ENCODE peak calls at places on chromosomes 11 and 22, in five cellular contexts. V, W, P, A and X are unnamed samples.

GRCh38 chr11:10304495-10305261 is at the start of gene ADM:
- DNase-seq in W (peak; percentile 97), A (peak; percentile 90), P (peak; percentile 90), V (peak; percentile 82), X (peak; percentile 64)

GRCh38 chr22:50476819-50477344 is 2.0 kb upstream of the SBF1 start:
- DNase-seq in V (no peak), W (no peak), P (no peak), A (no peak), X (no peak)

GRCh38 chr22:47290706-47291430 is 528.4 kb downstream of the TBC1D22A start:
- DNase-seq in P (no peak), A (no peak), V (no peak), W (no peak), X (no peak)

GRCh38 chr22:41250127-41250526 is 9.4 kb upstream of the CHADL start:
- DNase-seq in V (no peak), A (no peak), W (no peak), P (no peak), X (no peak)

GRCh38 chr11:117691206-117691490 is 105.9 kb downstream of the DSCAML1 start:
- DNase-seq in V (no peak), P (no peak), A (no peak), W (no peak), X (no peak)

GRCh38 chr11:65867284-65868071 is 5.1 kb downstream of the EFEMP2 start:
- DNase-seq in P (no peak), W (no peak), A (no peak), V (no peak), X (no peak)

GRCh38 chr11:64263021-64263946 is 12.0 kb downstream of the PLCB3 start:
- DNase-seq in V (no peak), A (no peak), P (no peak), W (peak; percentile 86), X (no peak)

GRCh38 chr11:107496011-107496410 is 38.4 kb upstream of the CWF19L2 start:
- DNase-seq in A (no peak), W (peak; percentile 15), P (no peak), V (peak; percentile 68), X (no peak)

GRCh38 chr11:114440121-114440860 is 1.0 kb downstream of the REXO2 start:
- DNase-seq in V (no peak), A (no peak), P (peak; percentile 10), W (peak; percentile 38), X (no peak)

GRCh38 chr11:65208785-65209710 is 27.3 kb downstream of the CAPN1 start:
- DNase-seq in W (no peak), A (no peak), V (no peak), P (no peak), X (no peak)

GRCh38 chr11:64553554-64554201 is 37.3 kb upstream of the SLC22A12 start:
- DNase-seq in V (no peak), W (peak; percentile 52), A (peak; percentile 49), P (peak; percentile 75), X (no peak)

GRCh38 chr11:57639321-57640067 is 10.2 kb downstream of the YPEL4 start:
- DNase-seq in A (no peak), V (peak; percentile 26), P (no peak), W (peak; percentile 63), X (no peak)

GRCh38 chr11:61080986-61081590 is 21.2 kb upstream of the CD5 start:
- DNase-seq in A (no peak), V (no peak), P (no peak), W (no peak), X (no peak)

GRCh38 chr11:1792461-1792860 is 28.7 kb upstream of the CTSD start:
- DNase-seq in W (no peak), P (no peak), A (no peak), V (no peak), X (no peak)

GRCh38 chr11:36311926-36312592 is 16.0 kb downstream of the PRR5L start:
- DNase-seq in W (peak; percentile 46), V (no peak), A (no peak), P (no peak), X (no peak)

GRCh38 chr11:128323381-128323780 is 264.0 kb downstream of the ETS1 start:
- DNase-seq in A (peak; percentile 32), V (no peak), W (no peak), P (no peak), X (no peak)

GRCh38 chr22:44580176-44580575 is 82.1 kb upstream of the RTL6 start:
- DNase-seq in V (no peak), A (no peak), P (no peak), W (no peak), X (no peak)

GRCh38 chr11:117618273-117618672 is 178.7 kb downstream of the DSCAML1 start:
- DNase-seq in V (no peak), P (no peak), A (no peak), W (no peak), X (no peak)

GRCh38 chr22:31972180-31972579 is 27.8 kb downstream of the YWHAH start:
- DNase-seq in P (no peak), A (no peak), V (no peak), W (no peak), X (no peak)

GRCh38 chr11:18615628-18616392 is 16.2 kb downstream of the MISFA start:
- DNase-seq in V (no peak), W (no peak), A (no peak), P (no peak), X (no peak)

GRCh38 chr11:72260574-72260973 is 16.6 kb upstream of the PHOX2A start:
- DNase-seq in P (no peak), W (no peak), V (no peak), A (no peak), X (no peak)

GRCh38 chr11:84398017-84398626 is 1112.0 kb upstream of the CCDC90B start:
- DNase-seq in P (no peak), V (no peak), A (no peak), W (no peak), X (no peak)

GRCh38 chr11:1149545-1149944 is 8.2 kb upstream of the MUC5AC start:
- DNase-seq in V (no peak), P (no peak), A (no peak), W (no peak), X (no peak)

GRCh38 chr11:74780277-74780870 is 31.7 kb downstream of the RNF169 start:
- DNase-seq in W (no peak), P (no peak), V (no peak), A (no peak), X (no peak)

GRCh38 chr22:37019309-37020191 is at the start of the genes MPST and TST:
- DNase-seq in P (peak; percentile 51), V (no peak), W (peak; percentile 68), A (peak; percentile 83), X (no peak)

GRCh38 chr22:41526802-41527799 is 17.2 kb downstream of the POLR3H start:
- DNase-seq in V (no peak), P (no peak), W (peak; percentile 45), A (no peak), X (no peak)

GRCh38 chr22:45526768-45527360 is 24.2 kb downstream of the FBLN1 start:
- DNase-seq in V (no peak), A (no peak), W (no peak), P (no peak), X (no peak)

GRCh38 chr11:103234974-103235373 is 125.7 kb downstream of the DYNC2H1 start:
- DNase-seq in A (no peak), V (no peak), P (no peak), W (peak; percentile 49), X (no peak)

GRCh38 chr11:90216611-90217010 is 6.2 kb downstream of the CHORDC1 start:
- DNase-seq in W (no peak), V (no peak), P (no peak), A (no peak), X (no peak)

GRCh38 chr22:30234786-30235470 is 11.6 kb downstream of the LIF start:
- DNase-seq in W (peak; percentile 48), P (no peak), A (no peak), V (peak; percentile 93), X (no peak)

GRCh38 chr11:47376543-47377371 is 1.6 kb downstream of the SPI1 start:
- DNase-seq in P (peak; percentile 40), W (no peak), V (no peak), A (no peak), X (no peak)

GRCh38 chr11:67372993-67373915 is at the start of gene CLCF1:
- DNase-seq in P (no peak), V (no peak), A (peak; percentile 67), W (peak; percentile 86), X (no peak)

GRCh38 chr11:72924568-72925190 is 110.5 kb downstream of the ATG16L2 start:
- DNase-seq in P (no peak), W (peak; percentile 25), A (no peak), V (peak; percentile 41), X (no peak)

GRCh38 chr11:69930081-69931059 is 111.2 kb upstream of the FGF3 start:
- DNase-seq in P (no peak), W (no peak), V (no peak), A (no peak), X (no peak)

GRCh38 chr11:68471360-68472340 is 11.1 kb downstream of the PPP6R3 start:
- DNase-seq in P (no peak), V (peak; percentile 83), A (no peak), W (peak; percentile 50), X (no peak)

GRCh38 chr22:49156662-49157285 is 670.9 kb downstream of the BRD1 start:
- DNase-seq in V (no peak), W (no peak), P (no peak), A (no peak), X (no peak)